ENCODE peak calls at places on chromosomes 6 and 20, in five cellular contexts. H, Y, P, U and X are unnamed samples.

GRCh38 chr6:143276436-143276835 is 174.1 kb downstream of the ADAT2 start:
- DNase-seq in Y (no peak), U (no peak), P (no peak), H (no peak), X (peak; percentile 28)

GRCh38 chr20:63273635-63274380 is 1.2 kb downstream of the ARFGAP1 start:
- DNase-seq in P (no peak), U (no peak), Y (no peak), H (no peak), X (no peak)

GRCh38 chr20:6157345-6157744 is 34.5 kb upstream of the FERMT1 start:
- DNase-seq in P (no peak), H (no peak), U (no peak), Y (no peak), X (no peak)

GRCh38 chr6:90537723-90538407 is 49.0 kb downstream of the MAP3K7 start:
- DNase-seq in P (no peak), Y (no peak), U (no peak), H (no peak), X (no peak)

GRCh38 chr6:75210885-75211739 is 5.3 kb upstream of the COL12A1 start:
- DNase-seq in U (peak; percentile 77), Y (no peak), H (no peak), P (peak; percentile 35), X (peak; percentile 52)

GRCh38 chr6:104943781-104944180 is 13.1 kb upstream of the LIN28B start:
- DNase-seq in U (no peak), Y (no peak), P (no peak), H (no peak), X (no peak)

GRCh38 chr6:121890307-121890910 is 455.0 kb downstream of the GJA1 start:
- DNase-seq in P (no peak), Y (no peak), U (no peak), H (no peak), X (no peak)

GRCh38 chr6:87029711-87030314 is 65.1 kb downstream of the CGA start:
- DNase-seq in U (no peak), P (no peak), Y (no peak), H (no peak), X (peak; percentile 36)

GRCh38 chr6:67345946-67346345 is 1289.1 kb upstream of the ADGRB3 start:
- DNase-seq in P (no peak), U (no peak), Y (no peak), H (no peak), X (no peak)

GRCh38 chr6:157893238-157893637 is 70.2 kb downstream of the SNX9 start:
- DNase-seq in Y (no peak), P (no peak), U (no peak), H (no peak), X (no peak)

GRCh38 chr6:157898640-157899039 is 75.6 kb downstream of the SNX9 start:
- DNase-seq in H (no peak), Y (no peak), P (no peak), U (no peak), X (no peak)

GRCh38 chr6:157895585-157895984 is 72.5 kb downstream of the SNX9 start:
- DNase-seq in U (no peak), H (no peak), Y (no peak), P (no peak), X (no peak)

GRCh38 chr6:157896931-157897330 is 73.9 kb downstream of the SNX9 start:
- DNase-seq in H (no peak), Y (no peak), U (no peak), P (no peak), X (no peak)

DNA sequence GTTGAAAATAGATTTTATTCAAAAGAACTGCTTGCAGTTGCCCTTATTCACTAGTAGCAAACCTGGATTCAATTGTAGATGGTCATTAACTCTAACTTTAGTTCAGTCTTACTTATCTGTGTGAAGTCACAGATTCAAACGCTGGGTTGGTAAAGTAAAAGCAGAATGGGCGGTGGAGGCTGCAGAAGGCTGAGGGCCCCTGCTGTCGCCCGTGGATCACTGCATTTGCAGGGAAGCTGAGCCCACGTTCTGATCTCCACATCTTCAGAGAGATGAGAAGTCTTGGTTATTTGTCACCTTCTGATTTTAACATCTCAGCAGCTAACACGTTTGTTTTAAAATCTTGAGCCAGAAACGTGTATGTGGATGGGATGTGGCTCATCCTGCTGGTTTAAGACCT is 75.1 kb downstream of the SNX9 start:
- DNase-seq in H (no peak), P (no peak), Y (no peak), U (no peak), X (no peak)
- TF ChIP-seq CTCF in H (peak; percentile 14), P (no peak), Y (no peak), U (no peak), X (no peak)

DNA sequence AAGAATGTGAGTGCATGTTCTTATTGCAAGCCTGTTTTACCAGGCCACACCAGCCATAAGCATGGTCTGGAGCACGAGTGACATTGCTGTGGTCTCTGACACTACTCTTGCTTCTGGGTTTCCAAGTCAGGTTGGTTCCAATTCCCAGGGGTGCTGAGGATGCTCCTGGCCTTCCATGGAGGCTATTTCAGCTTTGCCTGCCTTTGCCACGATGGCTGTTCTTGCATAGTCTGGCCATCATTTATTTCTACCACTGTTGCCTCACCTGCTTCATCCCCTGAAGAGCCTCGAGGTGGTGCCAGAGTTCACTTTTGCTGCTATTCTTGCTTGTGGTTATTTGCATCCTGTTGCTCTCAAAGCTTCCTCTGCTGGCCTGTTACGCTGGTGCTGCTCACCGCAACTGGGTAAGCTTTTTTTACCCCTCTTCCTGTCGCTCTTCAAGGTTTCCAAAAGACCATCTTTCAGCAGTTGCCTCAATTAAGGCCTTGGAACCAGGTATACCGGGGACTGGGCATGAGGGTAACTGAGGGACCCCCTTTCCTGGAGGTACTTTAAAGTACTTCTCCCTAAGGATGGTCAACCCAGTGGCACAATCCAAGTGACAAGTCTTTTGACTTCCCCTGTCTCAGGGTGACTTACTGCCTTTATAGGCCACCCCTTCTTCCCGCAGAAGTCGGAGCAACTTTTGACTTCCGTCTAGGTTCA is 64.5 kb downstream of the AKAP7 start:
- DNase-seq in U (no peak), P (no peak), Y (no peak), H (no peak), X (peak; percentile 66)
- TF ChIP-seq CTCF in U (no peak), P (peak; percentile 30), Y (no peak), H (peak; percentile 86), X (peak; percentile 84)

DNA sequence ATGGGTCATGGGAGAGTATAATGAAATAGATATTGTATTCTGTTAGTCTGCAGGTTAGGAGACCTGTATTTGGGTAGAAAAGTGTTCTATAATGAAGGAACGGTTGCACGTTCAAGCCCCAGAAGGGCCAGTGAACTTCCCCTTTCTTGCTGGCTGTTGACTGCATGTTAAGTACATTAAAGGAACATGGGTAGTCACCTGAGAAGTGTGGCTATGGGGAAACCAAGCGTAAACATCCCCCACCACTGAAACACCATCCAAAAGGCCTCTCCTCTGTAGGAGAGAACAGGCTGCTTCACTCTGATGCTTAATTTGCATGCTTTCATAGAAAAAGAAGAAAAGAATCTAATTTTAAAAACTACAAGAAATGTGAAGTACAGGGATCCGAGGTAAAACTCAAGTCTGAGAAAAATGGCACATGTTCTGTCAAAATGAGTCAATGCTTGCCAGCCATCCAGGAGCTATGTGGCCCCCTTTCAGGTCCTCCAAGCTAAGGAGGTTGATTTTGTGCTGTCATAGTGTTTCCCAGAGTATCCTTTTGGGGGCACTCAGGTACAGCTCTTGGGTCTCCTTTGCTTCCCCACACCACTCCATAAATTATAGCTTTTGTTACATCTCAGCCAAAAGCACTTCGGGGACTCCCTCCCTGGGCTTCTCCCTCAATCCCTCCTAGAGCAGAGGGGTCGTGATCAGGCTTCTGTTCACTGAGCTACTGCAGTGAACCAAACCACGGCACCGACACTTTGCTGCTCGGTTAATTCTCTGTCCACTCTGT is 283.7 kb upstream of the AGPAT4 start:
- DNase-seq in Y (no peak), H (no peak), U (no peak), P (no peak), X (no peak)
- TF ChIP-seq CTCF in Y (no peak), H (peak; percentile 55), U (no peak), P (no peak), X (no peak)

DNA sequence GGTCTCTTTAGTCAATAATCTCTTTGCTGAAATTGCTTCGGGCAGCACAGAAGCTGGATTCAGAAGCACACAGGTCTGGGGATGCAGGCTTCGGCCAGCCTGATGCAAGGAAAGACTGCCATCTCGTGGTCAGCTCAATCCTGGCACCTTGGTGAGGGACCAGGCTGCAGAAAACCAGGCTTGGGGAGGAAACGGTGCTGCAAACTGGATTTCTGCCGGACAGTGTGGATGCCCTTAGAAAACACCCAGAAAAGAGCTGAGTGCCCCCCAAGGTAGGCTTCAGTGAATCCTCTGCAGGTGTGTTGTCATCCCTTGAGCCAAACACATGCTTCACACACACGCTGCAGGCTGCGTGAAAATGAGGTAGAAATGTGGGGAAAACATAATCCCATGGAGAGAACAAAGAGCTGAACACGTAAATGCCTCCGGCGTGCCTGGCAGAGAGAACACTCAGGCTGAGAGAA is 89.8 kb upstream of the PAX1 start:
- DNase-seq in H (peak; percentile 87), U (no peak), P (peak; percentile 29), Y (no peak), X (peak; percentile 59)
- TF ChIP-seq CTCF in H (peak; percentile 92), U (peak; percentile 38), P (peak; percentile 79), Y (no peak), X (peak; percentile 88)

GRCh38 chr6:157614026-157614484 is 209.0 kb upstream of the SNX9 start:
- DNase-seq in P (no peak), Y (no peak), H (no peak), U (no peak), X (no peak)
- TF ChIP-seq CTCF in P (no peak), Y (no peak), H (no peak), U (no peak), X (peak; percentile 29)

GRCh38 chr20:53972179-53972578 is 98.2 kb downstream of the BCAS1 start:
- DNase-seq in U (no peak), Y (no peak), P (no peak), H (no peak), X (no peak)
- TF ChIP-seq CTCF in U (no peak), Y (no peak), P (no peak), H (no peak), X (no peak)

GRCh38 chr20:37519508-37520416 is 1.3 kb upstream of the NNAT start:
- DNase-seq in P (no peak), U (no peak), H (peak; percentile 67), Y (peak; percentile 82), X (no peak)
- TF ChIP-seq CTCF in P (no peak), U (no peak), H (no peak), Y (no peak), X (no peak)